ENCODE peak calls at places on chromosome 21, in six cellular contexts. One of them, this sample, is unnamed.

GRCh38 chr21:44306926-44307687 is 7.3 kb downstream of the PFKL start:
- DNase-seq in uterus: no peak
- DNase-seq in NB4: no peak
- DNase-seq in SK-MEL-5: no peak
- DNase-seq in astrocyte of the spinal cord: no peak
- DNase-seq in OCI-M1: no peak
- DNase-seq in this sample: no peak

GRCh38 chr21:45288441-45288841 is 746 bp upstream of the POFUT2 start:
- DNase-seq in OCI-M1: no peak
- DNase-seq in astrocyte of the spinal cord: no peak
- DNase-seq in NB4: no peak
- DNase-seq in uterus: no peak
- DNase-seq in SK-MEL-5: no peak
- DNase-seq in this sample: no peak

GRCh38 chr21:34336245-34336644 is 27.6 kb upstream of the KCNE2 start:
- DNase-seq in SK-MEL-5: no peak
- DNase-seq in uterus: no peak
- DNase-seq in OCI-M1: no peak
- DNase-seq in NB4: no peak
- DNase-seq in astrocyte of the spinal cord: no peak
- DNase-seq in this sample: no peak

GRCh38 chr21:44087426-44088400 is 19.5 kb upstream of the PWP2 start:
- DNase-seq in OCI-M1: no peak
- DNase-seq in astrocyte of the spinal cord: no peak
- DNase-seq in NB4: no peak
- DNase-seq in SK-MEL-5: no peak
- DNase-seq in uterus: no peak
- DNase-seq in this sample: no peak

GRCh38 chr21:17711896-17712295 is 99.2 kb upstream of the BTG3 start:
- DNase-seq in astrocyte of the spinal cord: no peak
- DNase-seq in SK-MEL-5: no peak
- DNase-seq in uterus: no peak
- DNase-seq in NB4: peak
- DNase-seq in OCI-M1: peak
- DNase-seq in this sample: no peak

GRCh38 chr21:15788847-15789548 is 59.2 kb downstream of the USP25 start:
- DNase-seq in NB4: no peak
- DNase-seq in OCI-M1: no peak
- DNase-seq in SK-MEL-5: no peak
- DNase-seq in uterus: no peak
- DNase-seq in astrocyte of the spinal cord: peak
- DNase-seq in this sample: no peak

GRCh38 chr21:33231526-33231925 is 1.8 kb downstream of the IFNAR2 start:
- DNase-seq in OCI-M1: no peak
- DNase-seq in astrocyte of the spinal cord: no peak
- DNase-seq in SK-MEL-5: no peak
- DNase-seq in uterus: no peak
- DNase-seq in NB4: no peak
- DNase-seq in this sample: no peak

GRCh38 chr21:32909393-32909792 is 116.3 kb upstream of the OLIG2 start:
- DNase-seq in NB4: no peak
- DNase-seq in uterus: no peak
- DNase-seq in SK-MEL-5: no peak
- DNase-seq in OCI-M1: no peak
- DNase-seq in astrocyte of the spinal cord: no peak
- DNase-seq in this sample: no peak

GRCh38 chr21:46111857-46112730 is 14.2 kb downstream of the COL6A2 start:
- DNase-seq in SK-MEL-5: no peak
- DNase-seq in NB4: no peak
- DNase-seq in uterus: peak
- DNase-seq in OCI-M1: no peak
- DNase-seq in astrocyte of the spinal cord: no peak
- DNase-seq in this sample: peak

GRCh38 chr21:44405948-44406872 is 49.1 kb upstream of the LRRC3 start:
- DNase-seq in astrocyte of the spinal cord: no peak
- DNase-seq in NB4: no peak
- DNase-seq in SK-MEL-5: no peak
- DNase-seq in OCI-M1: no peak
- DNase-seq in uterus: no peak
- DNase-seq in this sample: no peak

GRCh38 chr21:45438391-45439145 is 33.6 kb downstream of the COL18A1 start:
- DNase-seq in astrocyte of the spinal cord: no peak
- DNase-seq in uterus: no peak
- DNase-seq in SK-MEL-5: no peak
- DNase-seq in NB4: no peak
- DNase-seq in OCI-M1: no peak
- DNase-seq in this sample: peak

GRCh38 chr21:28436286-28436932 is 556.3 kb downstream of the LTN1 start:
- DNase-seq in SK-MEL-5: no peak
- DNase-seq in OCI-M1: no peak
- DNase-seq in uterus: peak
- DNase-seq in NB4: no peak
- DNase-seq in astrocyte of the spinal cord: peak
- DNase-seq in this sample: no peak

GRCh38 chr21:46184625-46185555 is 631 bp upstream of the SPATC1L start:
- DNase-seq in astrocyte of the spinal cord: peak
- DNase-seq in OCI-M1: peak
- DNase-seq in SK-MEL-5: peak
- DNase-seq in uterus: peak
- DNase-seq in NB4: peak
- DNase-seq in this sample: peak

GRCh38 chr21:34820051-34820450 is 151.3 kb downstream of the CLIC6 start:
- DNase-seq in NB4: peak
- DNase-seq in OCI-M1: no peak
- DNase-seq in astrocyte of the spinal cord: no peak
- DNase-seq in uterus: no peak
- DNase-seq in SK-MEL-5: peak
- DNase-seq in this sample: no peak

GRCh38 chr21:33362044-33362555 is 37.3 kb downstream of the IFNAR1 start:
- DNase-seq in OCI-M1: peak
- DNase-seq in NB4: peak
- DNase-seq in astrocyte of the spinal cord: no peak
- DNase-seq in uterus: no peak
- DNase-seq in SK-MEL-5: no peak
- DNase-seq in this sample: no peak

GRCh38 chr21:45372732-45373355 is 32.1 kb upstream of the COL18A1 start:
- DNase-seq in astrocyte of the spinal cord: no peak
- DNase-seq in NB4: no peak
- DNase-seq in SK-MEL-5: no peak
- DNase-seq in uterus: no peak
- DNase-seq in OCI-M1: no peak
- DNase-seq in this sample: no peak

GRCh38 chr21:35658242-35658641 is 402.1 kb downstream of the SETD4 start:
- DNase-seq in NB4: peak
- DNase-seq in uterus: no peak
- DNase-seq in astrocyte of the spinal cord: peak
- DNase-seq in OCI-M1: peak
- DNase-seq in SK-MEL-5: no peak
- DNase-seq in this sample: no peak

GRCh38 chr21:27761623-27762022 is 794.7 kb upstream of the ADAMTS5 start:
- DNase-seq in OCI-M1: no peak
- DNase-seq in NB4: no peak
- DNase-seq in SK-MEL-5: peak
- DNase-seq in astrocyte of the spinal cord: no peak
- DNase-seq in uterus: no peak
- DNase-seq in this sample: no peak

GRCh38 chr21:29149771-29150425 is 19.5 kb downstream of the MAP3K7CL start:
- DNase-seq in SK-MEL-5: no peak
- DNase-seq in OCI-M1: no peak
- DNase-seq in NB4: no peak
- DNase-seq in uterus: no peak
- DNase-seq in astrocyte of the spinal cord: peak
- DNase-seq in this sample: no peak

This sample was measured in left cardiac atrium.